ENCODE peak calls at places on chromosomes 4 and X, in nine cellular contexts. T, G, M, H, U, J, W, Z and V are unnamed samples. For H3K4me1 and H3K9me3, the result is how much of the 10 kb centered on the place peaks cover.

GRCh38 chrX:106899276-106899675 is 3.9 kb downstream of the RIPPLY1 start:
- DNase-seq in T (no peak), G (no peak), M (no peak), H (no peak), U (no peak), J (no peak), W (no peak), Z (no peak), V (no peak)

GRCh38 chrX:11566158-11566557 is 99.6 kb downstream of the ARHGAP6 start:
- DNase-seq in T (no peak), G (no peak), M (no peak), H (no peak), U (no peak), J (no peak), W (no peak), Z (no peak), V (no peak)

GRCh38 chrX:96568088-96568487 is 116.6 kb upstream of the DIAPH2 start:
- DNase-seq in T (no peak), G (no peak), M (no peak), H (no peak), U (no peak), J (no peak), W (no peak), Z (no peak), V (no peak)

GRCh38 chr4:8547108-8547911 is 32.9 kb upstream of the GPR78 start:
- DNase-seq in T (peak), G (no peak), M (no peak), H (no peak), U (no peak), J (no peak), W (peak), Z (peak), V (peak)

GRCh38 chr4:1981251-1982055 is 27.3 kb downstream of the NELFA start:
- DNase-seq in T (peak), G (no peak), M (peak), H (no peak), U (no peak), J (no peak), W (no peak), Z (no peak), V (no peak)

GRCh38 chr4:94516999-94517398 is 65.3 kb downstream of the PDLIM5 start:
- DNase-seq in T (no peak), G (no peak), M (no peak), H (no peak), U (no peak), J (no peak), W (no peak), Z (no peak), V (no peak)

GRCh38 chrX:123860983-123861382 is 1.1 kb downstream of the XIAP start:
- DNase-seq in T (no peak), G (no peak), M (no peak), H (no peak), U (no peak), J (no peak), W (no peak), Z (no peak), V (no peak)

GRCh38 chr4:67104145-67104544 is 441.2 kb downstream of the CENPC start:
- DNase-seq in T (no peak), G (no peak), M (no peak), H (no peak), U (no peak), J (no peak), W (no peak), Z (no peak), V (no peak)

GRCh38 chr4:135243960-135244561 is 1042.5 kb upstream of the PABPC4L start:
- DNase-seq in T (no peak), G (no peak), M (no peak), H (no peak), U (no peak), J (no peak), W (no peak), Z (no peak), V (no peak)

GRCh38 chr4:2535386-2536192 is 858 bp upstream of the FAM193A start:
- DNase-seq in T (peak), G (no peak), M (peak), H (peak), U (peak), J (peak), W (no peak), Z (peak), V (peak)

GRCh38 chrX:44352739-44353138 is 9.3 kb upstream of the EFHC2 start:
- DNase-seq in T (no peak), G (no peak), M (no peak), H (no peak), U (no peak), J (no peak), W (no peak), Z (no peak), V (no peak)

GRCh38 chr4:102639602-102640001 is 121.2 kb downstream of the MANBA start:
- DNase-seq in T (no peak), G (no peak), M (no peak), H (no peak), U (no peak), J (no peak), W (no peak), Z (no peak), V (no peak)

GRCh38 chrX:105567046-105567445 is 255.3 kb upstream of the NRK start:
- DNase-seq in T (no peak), G (no peak), M (no peak), H (no peak), U (no peak), J (no peak), W (no peak), Z (no peak), V (no peak)

GRCh38 chr4:72895408-72895807 is 174.1 kb downstream of the COX18 start:
- DNase-seq in T (no peak), G (no peak), M (no peak), H (no peak), U (no peak), J (no peak), W (no peak), Z (no peak), V (no peak)

DNA sequence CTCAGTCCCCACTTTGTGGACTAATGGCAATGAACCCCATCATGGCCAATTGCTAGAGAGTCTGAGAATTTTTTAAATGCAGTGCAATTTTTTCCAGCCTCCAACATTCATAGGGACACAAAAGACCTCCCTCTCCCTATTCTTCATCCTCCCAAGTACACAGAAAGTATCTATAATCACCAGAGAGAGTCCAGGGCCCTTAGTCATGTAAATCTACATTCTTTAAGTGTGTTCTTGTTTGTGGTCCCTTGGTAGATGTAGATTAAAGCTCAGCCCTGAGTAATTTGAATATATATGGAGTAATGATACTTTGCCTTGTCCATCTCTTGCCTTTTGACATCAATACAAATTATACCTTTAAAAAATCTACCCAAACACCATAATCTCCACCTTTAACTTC is 51.3 kb upstream of the ATXN3L start:
- DNase-seq in T (no peak), G (no peak), M (no peak), H (no peak), U (no peak), J (no peak), W (no peak), Z (no peak), V (no peak)
- H3K4me1 ChIP-seq in T (under half), G (under half), M (under half), H (under half), U (under half), J (under half), W (under half), Z (under half), V (under half)

DNA sequence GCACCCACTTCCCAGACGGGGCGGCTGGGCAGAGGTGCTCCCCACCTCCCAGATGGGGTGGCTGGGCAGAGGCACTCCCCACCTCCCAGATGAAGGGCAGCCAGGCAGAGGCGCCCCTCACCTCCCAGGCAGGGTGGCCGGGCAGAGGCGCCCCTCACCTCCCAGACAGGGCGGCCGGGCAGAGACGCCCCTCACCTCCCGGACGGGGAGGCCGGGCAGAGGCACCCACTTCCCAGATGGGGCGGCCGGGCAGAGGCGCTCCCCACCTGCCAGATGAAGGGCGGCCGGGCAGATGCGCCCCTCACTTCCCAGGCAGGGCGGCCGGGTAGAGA is 61.2 kb downstream of the UPRT start:
- DNase-seq in T (no peak), G (no peak), M (no peak), H (no peak), U (no peak), J (no peak), W (no peak), Z (no peak), V (no peak)
- H3K9me3 ChIP-seq in T (under half), G (under half), M (under half), H (under half), U (under half), J (under half), W (under half), Z (under half), V (under half)

GRCh38 chrX:136761410-136761809 is 19.3 kb downstream of the ARHGEF6 start:
- DNase-seq in T (no peak), G (no peak), M (no peak), H (no peak), U (no peak), J (no peak), W (no peak), Z (no peak), V (no peak)

GRCh38 chrX:136755411-136755810 is 25.3 kb downstream of the ARHGEF6 start:
- DNase-seq in T (no peak), G (no peak), M (no peak), H (no peak), U (no peak), J (no peak), W (no peak), Z (no peak), V (no peak)

GRCh38 chrX:136764206-136764605 is 16.5 kb downstream of the ARHGEF6 start:
- DNase-seq in T (no peak), G (no peak), M (no peak), H (no peak), U (no peak), J (no peak), W (no peak), Z (no peak), V (no peak)

GRCh38 chrX:136762820-136763452 is 17.8 kb downstream of the ARHGEF6 start:
- DNase-seq in T (no peak), G (no peak), M (no peak), H (no peak), U (no peak), J (no peak), W (no peak), Z (no peak), V (no peak)

DNA sequence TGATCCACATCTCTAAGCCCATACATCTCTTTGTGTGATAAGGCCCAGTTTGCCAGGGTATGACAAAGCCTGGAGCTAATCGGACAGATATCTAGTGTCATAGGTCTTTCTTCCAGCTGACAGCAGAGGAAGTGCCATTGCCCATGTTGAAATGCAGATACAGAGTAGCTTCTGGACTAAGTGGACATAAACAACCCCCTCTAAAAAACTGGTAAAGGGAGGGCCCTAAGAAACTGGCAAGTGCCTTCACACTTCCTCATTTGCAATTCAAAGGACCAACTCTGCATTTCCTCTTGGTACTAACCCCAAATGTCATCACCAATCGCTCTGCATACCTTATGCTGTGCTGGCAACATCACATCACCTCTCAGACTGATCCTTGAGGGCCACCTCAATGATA is 20.8 kb downstream of the ARHGEF6 start:
- DNase-seq in T (no peak), G (no peak), M (no peak), H (no peak), U (no peak), J (no peak), W (no peak), Z (no peak), V (no peak)
- H3K27ac ChIP-seq in T (no peak), G (no peak), M (no peak), H (no peak), U (peak), J (no peak), W (no peak), Z (no peak), V (peak)

GRCh38 chrX:2692221-2693122 is 1.4 kb downstream of the CD99 start:
- DNase-seq in T (peak), G (no peak), M (peak), H (no peak), U (peak), J (peak), W (peak), Z (no peak), V (peak)

GRCh38 chrX:2689773-2690666 is 1.1 kb upstream of the CD99 start:
- DNase-seq in T (peak), G (no peak), M (no peak), H (peak), U (no peak), J (no peak), W (peak), Z (no peak), V (no peak)

GRCh38 chrX:2693123-2693438 is 2.0 kb downstream of the CD99 start:
- DNase-seq in T (peak), G (no peak), M (no peak), H (no peak), U (no peak), J (no peak), W (no peak), Z (no peak), V (no peak)

GRCh38 chrX:2690856-2691542 is at the start of gene CD99:
- DNase-seq in T (peak), G (no peak), M (peak), H (peak), U (peak), J (peak), W (peak), Z (peak), V (peak)

DNA sequence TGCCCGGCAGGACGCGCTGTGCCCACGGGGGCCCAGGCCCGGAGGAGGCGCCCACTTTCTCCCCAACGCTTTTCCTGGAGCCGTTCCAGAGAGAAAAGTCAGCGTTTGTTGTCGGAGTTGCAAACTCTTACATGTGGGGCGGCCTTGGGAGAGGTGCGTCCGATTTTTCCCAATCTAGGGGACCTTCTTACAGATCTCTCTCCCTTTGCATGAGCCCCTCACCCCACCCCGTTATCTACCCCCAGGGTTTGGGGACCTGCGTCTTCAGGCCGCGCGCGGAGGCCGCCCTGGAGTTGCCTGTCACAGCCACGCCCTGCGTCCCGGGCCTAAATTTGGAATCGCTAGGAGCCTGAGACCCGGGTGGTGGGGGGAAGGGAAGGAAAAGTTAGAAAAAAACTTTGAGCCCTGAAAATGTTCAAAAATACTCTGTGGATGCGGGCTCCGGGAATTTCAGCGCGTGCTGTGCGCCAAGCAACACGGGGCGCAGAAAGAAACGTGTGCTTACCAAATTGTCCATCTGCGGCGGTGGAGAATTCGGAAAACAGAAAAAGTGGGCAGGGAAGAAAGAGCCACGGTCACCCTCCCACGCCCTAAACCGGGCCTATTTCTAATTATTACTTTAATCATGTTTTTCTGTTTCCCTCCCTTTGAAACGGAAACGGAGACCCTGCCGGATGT is 587 bp downstream of the CD99 start:
- DNase-seq in T (peak), G (no peak), M (peak), H (peak), U (peak), J (peak), W (peak), Z (no peak), V (peak)
- H3K4me1 ChIP-seq in T (half or more), G (under half), M (under half), H (under half), U (under half), J (half or more), W (under half), Z (under half), V (under half)

GRCh38 chrX:64843224-64843623 is 133.0 kb downstream of the ZC4H2 start:
- DNase-seq in T (no peak), G (no peak), M (no peak), H (no peak), U (no peak), J (no peak), W (no peak), Z (peak), V (no peak)

GRCh38 chrX:64842492-64842891 is 133.8 kb downstream of the ZC4H2 start:
- DNase-seq in T (no peak), G (no peak), M (no peak), H (peak), U (no peak), J (no peak), W (no peak), Z (peak), V (no peak)
- H3K9me3 ChIP-seq in T (under half), G (under half), M (under half), H (under half), U (under half), J (under half), W (under half), Z (under half), V (under half)

GRCh38 chrX:18884916-18885315 is 99.0 kb downstream of the PHKA2 start:
- DNase-seq in T (peak), G (no peak), M (no peak), H (no peak), U (no peak), J (no peak), W (no peak), Z (no peak), V (peak)

GRCh38 chrX:18887177-18887820 is 96.6 kb downstream of the PHKA2 start:
- DNase-seq in T (peak), G (no peak), M (peak), H (peak), U (peak), J (peak), W (peak), Z (no peak), V (peak)

GRCh38 chrX:18886344-18887161 is 97.4 kb downstream of the PHKA2 start:
- DNase-seq in T (peak), G (peak), M (peak), H (peak), U (peak), J (peak), W (peak), Z (peak), V (peak)

GRCh38 chrX:18885317-18886004 is 98.5 kb downstream of the PHKA2 start:
- DNase-seq in T (peak), G (no peak), M (no peak), H (no peak), U (no peak), J (no peak), W (peak), Z (peak), V (no peak)

GRCh38 chrX:18886005-18886343 is 97.9 kb downstream of the PHKA2 start:
- DNase-seq in T (peak), G (no peak), M (no peak), H (no peak), U (no peak), J (no peak), W (no peak), Z (no peak), V (no peak)
- H3K27ac ChIP-seq in T (peak), G (no peak), M (peak), H (peak), U (peak), J (peak), W (peak), Z (peak), V (peak)

GRCh38 chrX:152656087-152656486 is 18.4 kb downstream of the GABRQ start:
- DNase-seq in T (no peak), G (no peak), M (no peak), H (no peak), U (no peak), J (no peak), W (no peak), Z (no peak), V (no peak)
- H3K4me1 ChIP-seq in T (under half), G (under half), M (under half), H (under half), U (under half), J (under half), W (under half), Z (under half), V (under half)

GRCh38 chr4:142112451-142112850 is 476.1 kb downstream of the IL15 start:
- DNase-seq in T (no peak), G (no peak), M (no peak), H (no peak), U (no peak), J (no peak), W (no peak), Z (no peak), V (no peak)
- H3K9me3 ChIP-seq in T (under half), G (under half), M (under half), H (under half), U (under half), J (under half), W (under half), Z (under half), V (under half)

GRCh38 chrX:64204252-64204651 is 1.3 kb downstream of the AMER1 start:
- DNase-seq in T (peak), G (no peak), M (no peak), H (peak), U (peak), J (peak), W (no peak), Z (no peak), V (peak)
- H3K27ac ChIP-seq in T (no peak), G (peak), M (no peak), H (peak), U (peak), J (peak), W (no peak), Z (no peak), V (peak)